ENCODE peak calls at places on chromosomes 6 and 20, in six cellular contexts. C, J, Y, A, U and M are unnamed samples.

GRCh38 chr6:106820412-106820852 is 154.1 kb downstream of the CD24 start:
- DNase-seq in C (no peak), J (no peak), Y (peak), A (no peak), U (no peak), M (peak)

GRCh38 chr20:12057778-12058177 is 140.1 kb downstream of the BTBD3 start:
- DNase-seq in C (no peak), J (no peak), Y (no peak), A (no peak), U (no peak), M (no peak)

GRCh38 chr6:161486326-161486725 is 212.5 kb upstream of the AGPAT4 start:
- DNase-seq in C (no peak), J (no peak), Y (no peak), A (peak), U (no peak), M (peak)

GRCh38 chr6:169328112-169328801 is 74.6 kb upstream of the THBS2 start:
- DNase-seq in C (no peak), J (no peak), Y (no peak), A (no peak), U (no peak), M (peak)

GRCh38 chr20:22217712-22218352 is 366.5 kb downstream of the FOXA2 start:
- DNase-seq in C (no peak), J (no peak), Y (no peak), A (no peak), U (no peak), M (no peak)

GRCh38 chr6:41325446-41326066 is 9.9 kb upstream of the NCR2 start:
- DNase-seq in C (no peak), J (no peak), Y (no peak), A (no peak), U (no peak), M (no peak)

GRCh38 chr20:44460795-44461141 is 14.9 kb upstream of the TTPAL start:
- DNase-seq in C (peak), J (no peak), Y (no peak), A (peak), U (no peak), M (peak)

GRCh38 chr20:52763321-52763853 is 208.8 kb upstream of the TSHZ2 start:
- DNase-seq in C (no peak), J (no peak), Y (no peak), A (no peak), U (no peak), M (no peak)

GRCh38 chr6:118743744-118744143 is 92.4 kb upstream of the CEP85L start:
- DNase-seq in C (no peak), J (no peak), Y (no peak), A (no peak), U (no peak), M (no peak)

GRCh38 chr6:30154709-30155521 is 6.1 kb downstream of the TRIM10 start:
- DNase-seq in C (no peak), J (no peak), Y (peak), A (no peak), U (no peak), M (peak)

GRCh38 chr20:61493798-61494305 is 241.8 kb downstream of the CDH4 start:
- DNase-seq in C (no peak), J (no peak), Y (no peak), A (no peak), U (no peak), M (no peak)

GRCh38 chr20:32521780-32522524 is 63.2 kb downstream of the NOL4L start:
- DNase-seq in C (peak), J (no peak), Y (peak), A (peak), U (peak), M (peak)

GRCh38 chr20:18465536-18466200 is 1.2 kb downstream of the DZANK1 start:
- DNase-seq in C (no peak), J (no peak), Y (no peak), A (no peak), U (no peak), M (no peak)